ENCODE peak calls at places on chromosomes 5 and 9, in five cellular contexts. One of them, this sample, is unnamed.
A peak's percentile ranks its signal among the peaks of the same experiment; 100 is the strongest.

GRCh38 chr5:112124788-112125187 is 294.3 kb downstream of the EPB41L4A start:
- DNase-seq in stimulated activated naive CD4-positive, alpha-beta T cell: no peak
- DNase-seq in amniotic stem cell: no peak
- DNase-seq in effector CD4-positive, alpha-beta T cell: no peak
- DNase-seq in NCI-H774: no peak
- DNase-seq in this sample: no peak

GRCh38 chr5:44401611-44402010 is 12.4 kb upstream of the FGF10 start:
- DNase-seq in stimulated activated naive CD4-positive, alpha-beta T cell: no peak
- DNase-seq in amniotic stem cell: no peak
- DNase-seq in effector CD4-positive, alpha-beta T cell: no peak
- DNase-seq in NCI-H774: no peak
- DNase-seq in this sample: no peak

GRCh38 chr5:67577424-67577823 is 380.8 kb upstream of the CD180 start:
- DNase-seq in stimulated activated naive CD4-positive, alpha-beta T cell: no peak
- DNase-seq in amniotic stem cell: peak; percentile 2
- DNase-seq in effector CD4-positive, alpha-beta T cell: no peak
- DNase-seq in NCI-H774: peak; percentile 5
- DNase-seq in this sample: no peak

GRCh38 chr5:171580506-171581265 is 161.2 kb downstream of the FGF18 start:
- DNase-seq in stimulated activated naive CD4-positive, alpha-beta T cell: no peak
- DNase-seq in amniotic stem cell: no peak
- DNase-seq in effector CD4-positive, alpha-beta T cell: no peak
- DNase-seq in NCI-H774: no peak
- DNase-seq in this sample: no peak

GRCh38 chr9:78114581-78114980 is 83.0 kb upstream of the GNAQ start:
- DNase-seq in stimulated activated naive CD4-positive, alpha-beta T cell: no peak
- DNase-seq in amniotic stem cell: no peak
- DNase-seq in effector CD4-positive, alpha-beta T cell: no peak
- DNase-seq in NCI-H774: no peak
- DNase-seq in this sample: no peak

GRCh38 chr5:135269828-135270545 is 129.0 kb downstream of the MACROH2A1 start:
- DNase-seq in stimulated activated naive CD4-positive, alpha-beta T cell: no peak
- DNase-seq in amniotic stem cell: peak; percentile 86
- DNase-seq in effector CD4-positive, alpha-beta T cell: no peak
- DNase-seq in NCI-H774: no peak
- DNase-seq in this sample: no peak

GRCh38 chr5:30390095-30390494 is 803.4 kb upstream of the CDH6 start:
- DNase-seq in stimulated activated naive CD4-positive, alpha-beta T cell: no peak
- DNase-seq in amniotic stem cell: no peak
- DNase-seq in effector CD4-positive, alpha-beta T cell: no peak
- DNase-seq in NCI-H774: no peak
- DNase-seq in this sample: no peak

GRCh38 chr9:131410051-131410491 is 16.2 kb downstream of the PRRC2B start:
- DNase-seq in stimulated activated naive CD4-positive, alpha-beta T cell: no peak
- DNase-seq in amniotic stem cell: no peak
- DNase-seq in effector CD4-positive, alpha-beta T cell: peak; percentile 16
- DNase-seq in NCI-H774: no peak
- DNase-seq in this sample: no peak

GRCh38 chr5:53008751-53009150 is 19.6 kb downstream of the ITGA2 start:
- DNase-seq in stimulated activated naive CD4-positive, alpha-beta T cell: no peak
- DNase-seq in amniotic stem cell: no peak
- DNase-seq in effector CD4-positive, alpha-beta T cell: no peak
- DNase-seq in NCI-H774: no peak
- DNase-seq in this sample: no peak

GRCh38 chr9:21968331-21969010 is 25.7 kb downstream of the CDKN2A start:
- DNase-seq in stimulated activated naive CD4-positive, alpha-beta T cell: no peak
- DNase-seq in amniotic stem cell: no peak
- DNase-seq in effector CD4-positive, alpha-beta T cell: no peak
- DNase-seq in NCI-H774: no peak
- DNase-seq in this sample: no peak

GRCh38 chr9:106933470-106933869 is 70.5 kb downstream of the ZNF462 start:
- DNase-seq in stimulated activated naive CD4-positive, alpha-beta T cell: no peak
- DNase-seq in amniotic stem cell: no peak
- DNase-seq in effector CD4-positive, alpha-beta T cell: no peak
- DNase-seq in NCI-H774: no peak
- DNase-seq in this sample: no peak